ENCODE peak calls at places on chromosome 19, in five cellular contexts. R is HCT116, H is Panc1, Q is GM23338, Y is HepG2. C is an unnamed sample.

GRCh38 chr19:45485301-45486077 is 11.4 kb downstream of the RTN2 start:
- ATAC-seq in R (peak; percentile 95), H (peak; percentile 99), Q (peak; percentile 97), Y (peak; percentile 97), C (peak; percentile 97)

GRCh38 chr19:44603201-44603945 is 10.0 kb upstream of the IGSF23 start:
- ATAC-seq in R (no peak), H (no peak), Q (no peak), Y (no peak), C (peak; percentile 68)

GRCh38 chr19:11205939-11206570 is 8.7 kb upstream of the KANK2 start:
- ATAC-seq in R (no peak), H (no peak), Q (no peak), Y (no peak), C (no peak)

GRCh38 chr19:17041994-17042393 is 15.4 kb upstream of the CPAMD8 start:
- ATAC-seq in R (no peak), H (no peak), Q (no peak), Y (peak; percentile 19), C (no peak)

GRCh38 chr19:21256722-21257121 is 72.5 kb downstream of the ZNF708 start:
- ATAC-seq in R (peak; percentile 66), H (no peak), Q (peak; percentile 80), Y (peak; percentile 67), C (no peak)

GRCh38 chr19:45558399-45558878 is 26.2 kb downstream of the OPA3 start:
- ATAC-seq in R (peak; percentile 99), H (peak; percentile 74), Q (peak; percentile 78), Y (peak; percentile 90), C (no peak)

GRCh38 chr19:49217382-49217781 is 59.8 kb downstream of the TRPM4 start:
- ATAC-seq in R (no peak), H (no peak), Q (no peak), Y (no peak), C (no peak)

GRCh38 chr19:40663712-40664692 is 26.4 kb downstream of the NUMBL start:
- ATAC-seq in R (no peak), H (peak; percentile 20), Q (peak; percentile 30), Y (peak; percentile 18), C (peak; percentile 8)

GRCh38 chr19:50696065-50696425 is 23.6 kb downstream of the SHANK1 start:
- ATAC-seq in R (no peak), H (no peak), Q (no peak), Y (no peak), C (no peak)

GRCh38 chr19:7603919-7604318 is 8.3 kb downstream of the CAMSAP3 start:
- ATAC-seq in R (no peak), H (no peak), Q (no peak), Y (no peak), C (no peak)

GRCh38 chr19:15248648-15249559 is 16.7 kb upstream of the EPHX3 start:
- ATAC-seq in R (peak; percentile 60), H (peak; percentile 37), Q (no peak), Y (peak; percentile 16), C (peak; percentile 71)

DNA sequence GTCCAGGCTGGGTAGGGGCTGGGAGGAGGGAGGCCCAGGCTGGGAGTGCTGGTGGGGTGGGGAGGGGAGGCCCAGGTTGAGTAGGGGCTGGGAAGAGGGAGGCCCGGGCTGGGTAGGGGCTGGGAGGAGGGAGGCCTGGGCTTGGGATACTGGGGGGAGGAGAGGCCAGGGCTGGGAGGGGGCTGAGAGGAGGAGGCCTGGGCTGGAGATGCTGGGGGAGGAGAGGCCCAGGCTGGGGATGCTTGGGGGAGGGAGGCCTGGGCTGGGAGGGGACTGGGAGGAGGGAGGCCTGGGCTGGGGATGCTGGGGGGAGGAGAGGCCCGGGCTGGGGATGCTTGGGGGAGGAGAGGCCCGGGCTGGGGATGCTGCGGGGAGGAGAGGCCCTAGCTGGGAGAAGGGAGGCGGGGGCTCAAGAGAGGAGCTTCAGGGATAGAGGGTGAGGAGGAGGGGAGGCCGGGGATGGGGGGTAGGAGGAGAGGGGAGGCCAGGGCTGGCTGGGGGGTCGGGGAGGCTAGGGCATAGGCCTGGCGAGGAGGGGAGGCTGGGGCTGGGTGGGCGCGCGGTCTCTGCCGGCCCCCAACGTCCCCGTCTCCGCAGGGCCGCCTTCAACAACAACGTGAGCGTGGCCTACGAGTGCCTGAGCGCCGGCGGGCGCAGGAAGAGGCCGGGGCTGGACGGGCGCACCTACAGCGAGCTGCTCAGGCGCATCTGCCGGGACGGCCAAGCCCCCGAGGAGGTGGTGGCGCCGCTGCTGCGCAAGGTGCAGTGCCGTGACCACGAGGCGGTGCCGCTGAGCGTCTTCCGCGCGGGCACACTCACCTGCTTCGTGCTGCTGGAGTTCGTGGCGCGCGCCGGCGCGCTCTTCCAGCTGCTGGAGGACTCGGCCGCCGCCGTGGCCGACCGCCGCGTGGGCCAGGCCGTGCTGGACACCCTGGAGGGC is 11.3 kb downstream of the TPGS1 start:
- ATAC-seq in R (peak; percentile 35), H (peak; percentile 19), Q (peak; percentile 92), Y (peak; percentile 15), C (peak; percentile 34)
- TF ChIP-seq CTCF in R (no peak), H (no peak), Q (peak; percentile 54), Y (no peak), C (no peak)

GRCh38 chr19:1252221-1252817 is 3.9 kb downstream of the MIDN start:
- ATAC-seq in R (peak; percentile 3), H (no peak), Q (no peak), Y (peak; percentile 8), C (peak; percentile 57)
- TF ChIP-seq POLR2AphosphoS5 in R (peak; percentile 42), H (no peak), Q (no peak), Y (no peak), C (peak; percentile 96)

DNA sequence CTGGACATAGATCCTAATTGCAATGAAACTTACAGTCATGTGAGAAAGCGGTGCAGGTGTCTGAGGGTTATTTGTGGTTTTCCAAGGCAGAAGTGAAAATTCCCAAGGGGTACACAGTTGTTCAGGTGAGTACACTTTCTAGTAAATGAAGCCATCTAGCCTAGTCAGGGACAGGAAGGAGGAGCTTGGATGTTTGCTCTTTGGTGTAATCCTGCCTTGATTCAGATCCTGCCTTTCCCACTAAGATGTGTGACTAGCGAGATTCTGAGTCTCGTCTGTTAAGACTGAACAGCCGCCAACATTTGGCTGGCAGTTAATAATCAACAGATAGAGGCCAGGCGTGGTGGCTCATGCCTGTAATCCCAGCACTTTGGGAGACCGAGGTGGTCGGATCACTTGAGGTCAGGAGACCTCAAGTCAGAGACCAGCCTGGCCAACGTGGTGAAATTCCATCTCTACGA is 2.5 kb downstream of the RPS9 start:
- ATAC-seq in R (no peak), H (no peak), Q (no peak), Y (peak; percentile 32), C (no peak)
- H3K36me3 ChIP-seq in R (peaks cover 71% of the 10 kb centered on the region), H (peaks cover 44% of the 10 kb centered on the region), Q (peaks cover 57% of the 10 kb centered on the region), Y (peaks cover 68% of the 10 kb centered on the region), C (no peaks in the 10 kb centered on the region)

DNA sequence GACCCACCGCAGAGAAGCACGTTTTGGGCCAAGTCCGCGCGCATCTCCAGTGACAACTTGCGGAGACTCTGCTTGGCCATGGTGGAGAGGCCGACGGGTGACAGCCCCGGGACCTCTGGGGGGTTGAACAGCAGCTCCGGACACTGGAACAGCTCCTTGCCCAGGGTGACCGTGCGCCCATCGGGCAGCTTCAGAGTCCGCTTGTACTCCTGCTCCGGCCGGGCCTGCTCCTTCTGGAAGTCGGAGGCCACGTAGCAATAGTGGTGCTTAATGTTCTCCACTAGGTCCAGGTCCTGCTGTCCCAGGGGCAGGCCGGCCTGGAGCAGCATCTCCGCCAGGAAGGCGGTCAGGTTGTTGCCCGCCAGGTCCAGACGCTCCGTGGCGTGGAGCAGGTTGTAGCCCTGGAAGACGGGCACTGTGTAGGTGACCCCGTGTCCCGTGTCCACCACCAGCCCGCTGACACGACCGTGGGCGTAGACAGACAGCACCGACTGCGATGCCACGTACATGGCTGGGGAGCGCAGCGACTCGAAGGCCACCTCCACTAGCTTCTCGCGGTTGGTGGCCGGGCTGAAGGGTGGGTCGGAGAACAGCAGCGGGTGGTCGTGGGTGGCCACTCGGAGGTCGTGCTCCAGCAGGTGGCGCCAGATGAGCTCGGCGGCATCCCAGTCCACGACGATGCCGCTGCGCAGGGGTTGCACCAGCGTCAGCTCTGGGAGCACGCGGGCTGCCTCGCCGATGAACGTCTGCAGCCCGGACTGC is 743 bp downstream of the ACTL9 start:
- ATAC-seq in R (peak; percentile 45), H (no peak), Q (no peak), Y (no peak), C (no peak)
- TF ChIP-seq CTCF in R (peak; percentile 58), H (peak; percentile 70), Q (peak; percentile 78), Y (peak; percentile 62), C (no peak)

GRCh38 chr19:2271516-2272103 is 10.4 kb downstream of the PEAK3 start:
- ATAC-seq in R (no peak), H (no peak), Q (no peak), Y (no peak), C (no peak)

GRCh38 chr19:2270572-2271515 is 11.1 kb downstream of the PEAK3 start:
- ATAC-seq in R (no peak), H (peak; percentile 3), Q (peak; percentile 3), Y (peak; percentile 4), C (peak; percentile 52)

GRCh38 chr19:2269244-2270156 is 12.5 kb downstream of the PEAK3 start:
- ATAC-seq in R (peak; percentile 87), H (peak; percentile 84), Q (peak; percentile 58), Y (peak; percentile 37), C (peak; percentile 93)

GRCh38 chr19:2268861-2269243 is 12.6 kb upstream of the JSRP1 start:
- ATAC-seq in R (no peak), H (no peak), Q (no peak), Y (no peak), C (no peak)

DNA sequence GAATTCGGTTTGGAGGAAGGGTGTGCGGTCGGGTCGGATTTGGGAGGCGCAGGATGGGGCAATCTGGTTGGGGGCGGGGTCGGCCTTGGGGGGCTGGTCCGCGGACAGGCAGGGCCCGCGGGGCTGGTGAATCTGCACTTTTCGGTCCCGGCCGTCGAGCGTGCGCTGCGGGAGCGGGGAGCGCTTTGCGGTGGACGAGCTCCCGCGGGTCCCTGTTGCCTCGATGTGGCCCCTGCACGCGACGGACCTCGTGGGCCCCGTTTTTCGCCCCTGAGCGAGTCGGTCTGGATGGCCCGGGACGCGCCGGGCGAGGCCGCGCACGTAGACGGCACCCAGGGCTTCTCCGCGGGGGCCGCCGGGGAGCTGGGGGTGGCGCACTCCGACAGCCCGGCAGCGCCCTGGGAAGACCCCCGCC is 11.8 kb downstream of the PEAK3 start:
- ATAC-seq in R (no peak), H (no peak), Q (no peak), Y (no peak), C (no peak)
- TF ChIP-seq POLR2AphosphoS5 in R (no peak), H (no peak), Q (no peak), Y (no peak), C (no peak)

GRCh38 chr19:48149430-48149829 is 20.7 kb downstream of the LIG1 start:
- ATAC-seq in R (no peak), H (no peak), Q (no peak), Y (no peak), C (peak; percentile 83)
- H3K36me3 ChIP-seq in R (peaks cover 23% of the 10 kb centered on the region), H (no peaks in the 10 kb centered on the region), Q (peaks cover 38% of the 10 kb centered on the region), Y (peaks cover 73% of the 10 kb centered on the region), C (no peaks in the 10 kb centered on the region)

DNA sequence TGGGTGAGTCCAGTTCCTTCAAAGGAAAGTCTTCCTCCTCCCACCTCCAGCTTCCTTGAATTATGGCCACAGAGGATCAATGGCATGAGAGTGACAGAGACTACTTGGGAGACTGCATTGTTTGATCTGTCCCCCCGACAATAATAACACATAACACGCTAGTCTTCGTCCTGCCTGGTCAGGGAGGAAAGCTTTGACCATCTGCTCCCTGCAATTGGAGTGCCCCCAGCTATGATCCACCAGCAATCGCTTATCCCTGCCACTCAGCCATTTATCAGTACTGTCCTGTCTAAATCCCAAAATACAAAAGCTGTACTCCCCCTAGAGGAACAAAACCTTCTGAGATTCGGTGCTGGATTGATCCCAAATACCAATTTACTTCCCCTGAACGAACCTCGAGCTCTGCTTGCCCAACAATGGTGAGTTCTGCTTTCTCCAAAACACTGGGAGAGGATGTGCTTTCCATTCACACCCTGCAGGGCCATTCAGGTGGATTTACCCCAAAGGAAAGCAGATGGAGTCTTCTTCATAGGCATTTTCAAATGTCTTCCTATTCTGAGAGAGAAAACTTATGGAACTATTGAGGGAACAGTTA is 466.7 kb downstream of the TSHZ3 start:
- ATAC-seq in R (no peak), H (no peak), Q (no peak), Y (no peak), C (no peak)
- TF ChIP-seq CTCF in R (no peak), H (no peak), Q (no peak), Y (no peak), C (no peak)

C was measured in gastroesophageal sphincter.